ENCODE peak calls at places on chromosomes 6 and 20, in seven cellular contexts. R is H1, U is H9, H is mesenchymal stem cell, K is IMR-90, M is neuronal stem cell, W is trophoblast cell. P is an unnamed sample.

GRCh38 chr6:15355683-15356099 is 109.8 kb downstream of the JARID2 start:
- DNase-seq in R (no peak), U (no peak), H (no peak), K (peak), M (no peak), W (no peak), P (no peak)

GRCh38 chr20:46568570-46569129 is 18.2 kb upstream of the OCSTAMP start:
- DNase-seq in R (no peak), U (no peak), H (peak), K (peak), M (no peak), W (no peak), P (no peak)

GRCh38 chr20:5150226-5151076 is 23.6 kb downstream of the CDS2 start:
- DNase-seq in R (no peak), U (no peak), H (no peak), K (peak), M (no peak), W (no peak), P (peak)

GRCh38 chr20:3786665-3787639 is at the start of gene CENPB:
- DNase-seq in R (peak), U (peak), H (peak), K (peak), M (peak), W (peak), P (peak)

GRCh38 chr6:14472964-14473363 is 355.4 kb downstream of the CD83 start:
- DNase-seq in R (no peak), U (no peak), H (peak), K (peak), M (no peak), W (no peak), P (no peak)

GRCh38 chr6:55176958-55177357 is 2.6 kb downstream of the HCRTR2 start:
- DNase-seq in R (no peak), U (no peak), H (peak), K (peak), M (no peak), W (no peak), P (peak)

GRCh38 chr20:44454301-44454963 is 21.2 kb upstream of the TTPAL start:
- DNase-seq in R (no peak), U (no peak), H (no peak), K (no peak), M (no peak), W (no peak), P (no peak)

GRCh38 chr6:11212625-11213024 is 19.8 kb downstream of the NEDD9 start:
- DNase-seq in R (no peak), U (no peak), H (peak), K (peak), M (no peak), W (peak), P (no peak)

GRCh38 chr6:136609878-136610706 is 59.9 kb upstream of the MAP7 start:
- DNase-seq in R (no peak), U (peak), H (peak), K (peak), M (no peak), W (peak), P (peak)

GRCh38 chr6:36216559-36216958 is 20.0 kb downstream of the BRPF3 start:
- DNase-seq in R (no peak), U (no peak), H (peak), K (peak), M (no peak), W (no peak), P (no peak)

GRCh38 chr20:36090223-36090622 is 64.3 kb upstream of the EPB41L1 start:
- DNase-seq in R (no peak), U (no peak), H (no peak), K (no peak), M (no peak), W (no peak), P (no peak)

GRCh38 chr6:224350-224749 is 67.9 kb upstream of the DUSP22 start:
- DNase-seq in R (no peak), U (no peak), H (no peak), K (no peak), M (no peak), W (no peak), P (no peak)
- H4K8ac ChIP-seq in R (no peak), U (no peak), H (no peak), K (no peak), M (no peak), W (no peak), P (no peak)

GRCh38 chr6:139821669-139822223 is 447.3 kb upstream of the CITED2 start:
- DNase-seq in R (no peak), U (no peak), H (peak), K (no peak), M (no peak), W (no peak), P (no peak)
- H2BK120ac ChIP-seq in R (no peak), U (no peak), H (no peak), K (no peak), M (no peak), W (no peak), P (no peak)

GRCh38 chr6:32252326-32253009 is 28.6 kb upstream of the NOTCH4 start:
- DNase-seq in R (no peak), U (no peak), H (no peak), K (no peak), M (no peak), W (no peak), P (no peak)

GRCh38 chr6:32255212-32256153 is 31.6 kb upstream of the NOTCH4 start:
- DNase-seq in R (peak), U (peak), H (peak), K (peak), M (peak), W (peak), P (peak)

GRCh38 chr6:32249262-32249661 is 25.4 kb upstream of the NOTCH4 start:
- DNase-seq in R (no peak), U (no peak), H (no peak), K (no peak), M (no peak), W (no peak), P (no peak)

DNA sequence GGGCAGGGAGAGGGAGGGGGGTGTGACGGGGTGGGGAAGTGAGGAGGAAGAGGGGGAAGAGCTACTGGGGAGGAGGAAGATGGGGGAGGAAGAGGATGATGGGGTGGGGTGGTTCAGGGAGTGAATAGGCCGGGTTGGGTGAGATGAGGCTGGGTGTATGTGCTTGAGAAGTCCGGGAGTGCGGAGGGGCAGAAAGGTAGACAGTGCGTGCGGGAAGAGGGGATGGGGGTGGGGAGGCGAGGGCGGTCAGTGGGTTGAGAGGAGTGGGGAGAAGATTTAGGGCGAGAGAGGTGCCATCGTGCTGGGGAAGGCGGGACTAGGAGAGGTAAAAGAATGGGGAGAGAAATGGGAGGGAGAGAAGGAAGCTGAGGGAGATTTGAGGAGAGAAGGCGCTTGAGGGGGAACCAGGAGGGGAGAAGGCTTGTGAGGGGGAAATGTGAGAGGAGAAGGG is 30.9 kb upstream of the NOTCH4 start:
- DNase-seq in R (peak), U (no peak), H (no peak), K (no peak), M (no peak), W (no peak), P (no peak)
- H4K8ac ChIP-seq in R (no peak), U (no peak), H (peak), K (peak), M (peak), W (peak), P (no peak)

DNA sequence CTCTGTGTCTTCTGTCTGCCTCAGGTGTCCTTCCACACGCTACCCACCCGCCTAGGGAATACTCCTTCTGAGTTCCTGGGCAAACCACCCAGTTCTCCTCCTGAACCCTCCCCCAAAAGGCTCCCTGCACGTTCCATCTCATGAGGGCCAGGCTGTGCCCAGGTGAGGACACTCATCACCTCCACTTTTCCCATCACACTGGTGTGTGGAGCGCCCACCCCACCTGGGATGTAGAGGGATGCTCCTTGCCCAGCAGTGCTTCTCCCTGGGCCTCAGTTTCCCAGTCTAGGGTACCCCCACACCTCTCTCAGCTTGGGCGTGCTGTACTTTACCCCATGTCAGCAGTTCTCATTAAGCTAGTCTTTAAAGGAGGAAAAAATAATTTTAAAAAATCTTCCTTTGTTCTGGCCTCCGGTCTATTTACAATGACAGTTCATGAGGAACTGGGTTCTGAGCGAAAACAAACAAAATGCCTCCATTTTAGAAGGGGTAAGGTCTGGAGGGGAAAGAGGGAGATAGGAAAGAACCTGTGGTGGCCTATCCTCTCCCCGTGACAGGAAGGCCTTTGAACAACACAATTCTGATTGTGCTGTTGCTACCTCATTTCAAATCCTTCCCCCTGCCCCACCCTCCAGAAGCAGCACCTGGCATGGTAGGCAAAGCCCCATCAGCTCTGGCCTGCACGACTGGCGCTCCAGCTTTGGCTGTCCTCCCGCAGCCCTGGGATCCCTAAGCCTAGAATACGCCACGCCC is 1.7 kb upstream of the C20orf203 start:
- DNase-seq in R (no peak), U (no peak), H (no peak), K (no peak), M (no peak), W (no peak), P (no peak)
- H2BK120ac ChIP-seq in R (no peak), U (no peak), H (no peak), K (no peak), M (no peak), W (no peak), P (no peak)

DNA sequence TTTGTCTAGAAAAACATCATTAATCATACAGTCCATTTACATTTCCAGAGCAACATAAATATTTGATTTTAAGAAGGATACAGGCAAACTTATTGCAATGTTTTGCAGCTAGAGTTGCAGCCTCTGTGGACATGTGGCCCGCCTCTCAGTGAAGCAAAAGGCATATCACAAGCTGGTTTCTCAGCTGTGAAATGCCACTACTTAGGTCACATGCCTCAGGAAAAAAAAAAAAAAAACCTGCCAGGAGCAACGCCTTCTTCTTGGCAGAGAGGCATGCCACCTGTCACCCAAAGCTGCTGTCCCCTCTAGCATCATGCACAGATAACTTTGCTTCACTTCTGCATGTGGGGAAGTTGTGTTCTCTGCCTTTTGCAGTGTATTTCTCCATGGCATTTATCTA is 18.5 kb downstream of the GRM1 start:
- DNase-seq in R (no peak), U (no peak), H (no peak), K (no peak), M (no peak), W (no peak), P (no peak)
- H4K8ac ChIP-seq in R (no peak), U (no peak), H (no peak), K (no peak), M (no peak), W (no peak), P (no peak)